ENCODE peak calls at places on chromosomes 1 and 21, in nine cellular contexts. R is T-helper 17 cell, Z is brain microvascular endothelial cell, Q is iris pigment epithelial cell, C is GM13976, H is HFFc6, L is astrocyte of the spinal cord, E is B cell, U is naive B cell. A is an unnamed sample.

GRCh38 chr21:31873275-31873695 is 465 bp downstream of the HUNK start:
- DNase-seq in U (no peak), R (no peak), E (no peak), C (peak; percentile 53), Z (no peak), H (no peak), L (no peak), Q (no peak), A (no peak)

GRCh38 chr1:181127898-181128453 is 39.5 kb downstream of the IER5 start:
- DNase-seq in Z (no peak), E (no peak), Q (peak; percentile 80), R (no peak), H (no peak), U (no peak), C (no peak), L (no peak), A (no peak)

GRCh38 chr1:87812881-87813577 is 484.3 kb downstream of the LMO4 start:
- DNase-seq in Q (no peak), L (no peak), H (no peak), Z (no peak), U (peak; percentile 31), C (peak; percentile 49), R (no peak), E (no peak), A (no peak)

GRCh38 chr1:166944186-166944967 is 31.0 kb downstream of the ILDR2 start:
- DNase-seq in E (no peak), L (peak; percentile 89), Q (peak; percentile 85), R (no peak), H (peak; percentile 26), C (no peak), Z (peak; percentile 79), U (no peak), A (no peak)

GRCh38 chr1:229230893-229231753 is 39.8 kb upstream of the RAB4A start:
- DNase-seq in E (no peak), Q (peak; percentile 28), C (no peak), H (no peak), U (no peak), L (peak; percentile 69), Z (peak; percentile 87), R (no peak), A (no peak)

GRCh38 chr1:2539312-2539907 is 9.3 kb upstream of the HES5 start:
- DNase-seq in L (no peak), R (no peak), U (no peak), Z (no peak), E (no peak), H (no peak), C (no peak), Q (no peak), A (no peak)

GRCh38 chr1:93775224-93775623 is 93.6 kb upstream of the BCAR3 start:
- DNase-seq in C (no peak), H (no peak), Q (no peak), E (no peak), R (no peak), L (no peak), Z (no peak), U (no peak), A (no peak)

GRCh38 chr1:6822530-6823359 is 37.5 kb downstream of the CAMTA1 start:
- DNase-seq in Z (no peak), C (peak; percentile 44), Q (no peak), H (no peak), E (no peak), R (no peak), L (no peak), U (no peak), A (no peak)

GRCh38 chr1:11946647-11947046 is 12.1 kb downstream of the PLOD1 start:
- DNase-seq in C (no peak), E (no peak), Z (no peak), R (no peak), Q (no peak), U (no peak), H (no peak), L (no peak), A (no peak)

GRCh38 chr21:33543505-33544129 is 779 bp downstream of the SON start:
- DNase-seq in Z (peak; percentile 38), E (peak; percentile 75), L (no peak), U (no peak), Q (peak; percentile 59), H (peak; percentile 20), R (peak; percentile 41), C (no peak), A (peak; percentile 74)

GRCh38 chr1:231729541-231729940 is 103.0 kb downstream of the DISC1 start:
- DNase-seq in R (no peak), H (no peak), Q (peak; percentile 36), E (no peak), C (no peak), U (no peak), Z (no peak), L (no peak), A (no peak)

GRCh38 chr21:37060296-37060695 is 12.6 kb downstream of the PIGP start:
- DNase-seq in E (no peak), H (peak; percentile 97), L (peak; percentile 99), Q (peak; percentile 97), Z (peak; percentile 98), U (no peak), C (no peak), R (no peak), A (no peak)

GRCh38 chr1:66217021-66217420 is 316.9 kb upstream of the SGIP1 start:
- DNase-seq in Q (peak; percentile 14), H (peak; percentile 88), R (no peak), L (peak; percentile 45), U (no peak), Z (no peak), C (no peak), E (no peak), A (no peak)

GRCh38 chr1:97158704-97159103 is 437.1 kb downstream of the PTBP2 start:
- DNase-seq in L (no peak), R (no peak), Z (no peak), H (no peak), C (no peak), E (no peak), U (no peak), Q (no peak), A (no peak)

GRCh38 chr1:71828431-71829012 is 453.8 kb downstream of the NEGR1 start:
- DNase-seq in Z (no peak), C (no peak), H (no peak), L (no peak), Q (no peak), U (no peak), E (no peak), R (no peak), A (no peak)

GRCh38 chr1:176208034-176208433 is 948 bp upstream of the COP1 start:
- DNase-seq in C (no peak), U (no peak), L (no peak), R (no peak), H (no peak), Q (no peak), E (no peak), Z (no peak), A (no peak)

GRCh38 chr1:49435291-49435690 is 588.5 kb downstream of the AGBL4 start:
- DNase-seq in U (no peak), R (no peak), Q (peak; percentile 2), E (no peak), H (no peak), Z (no peak), C (no peak), L (peak; percentile 2), A (no peak)

GRCh38 chr1:55696181-55696580 is 481.0 kb upstream of the USP24 start:
- DNase-seq in Q (peak; percentile 84), C (no peak), H (peak; percentile 96), E (no peak), U (no peak), L (peak; percentile 81), R (no peak), Z (peak; percentile 90), A (no peak)

GRCh38 chr1:20616468-20617156 is 16.6 kb upstream of the PINK1 start:
- DNase-seq in Q (peak; percentile 27), E (no peak), H (no peak), C (peak; percentile 71), R (no peak), L (no peak), Z (no peak), U (no peak), A (no peak)